ENCODE peak calls at places on chromosomes 2 and 18, in ten cellular contexts. One of them, this sample, is unnamed.

GRCh38 chr2:149166958-149167810 is 128.7 kb downstream of the LYPD6B start:
- DNase-seq in sigmoid colon: no peak
- DNase-seq in brain microvascular endothelial cell: no peak
- DNase-seq in astrocyte: no peak
- DNase-seq in DND-41: peak; percentile 80
- DNase-seq in ovary: no peak
- DNase-seq in fibroblast of lung: no peak
- DNase-seq in WTC11: no peak
- DNase-seq in upper lobe of left lung: no peak
- DNase-seq in fibroblast of mammary gland: no peak
- DNase-seq in this sample: no peak

GRCh38 chr2:119552902-119553301 is 8.7 kb downstream of the CFAP221 start:
- DNase-seq in sigmoid colon: no peak
- DNase-seq in brain microvascular endothelial cell: no peak
- DNase-seq in astrocyte: no peak
- DNase-seq in DND-41: no peak
- DNase-seq in ovary: no peak
- DNase-seq in fibroblast of lung: no peak
- DNase-seq in WTC11: no peak
- DNase-seq in upper lobe of left lung: no peak
- DNase-seq in fibroblast of mammary gland: no peak
- DNase-seq in this sample: no peak

GRCh38 chr2:232542715-232543467 is 3.4 kb downstream of the CHRNG start:
- DNase-seq in sigmoid colon: peak; percentile 53
- DNase-seq in brain microvascular endothelial cell: no peak
- DNase-seq in astrocyte: no peak
- DNase-seq in DND-41: no peak
- DNase-seq in ovary: no peak
- DNase-seq in fibroblast of lung: no peak
- DNase-seq in WTC11: no peak
- DNase-seq in upper lobe of left lung: peak; percentile 75
- DNase-seq in fibroblast of mammary gland: no peak
- DNase-seq in this sample: peak; percentile 57

GRCh38 chr18:77124452-77124922 is 8.1 kb downstream of the MBP start:
- DNase-seq in sigmoid colon: peak; percentile 63
- DNase-seq in brain microvascular endothelial cell: no peak
- DNase-seq in astrocyte: no peak
- DNase-seq in DND-41: peak; percentile 89
- DNase-seq in ovary: no peak
- DNase-seq in fibroblast of lung: no peak
- DNase-seq in WTC11: no peak
- DNase-seq in upper lobe of left lung: peak; percentile 52
- DNase-seq in fibroblast of mammary gland: no peak
- DNase-seq in this sample: no peak

GRCh38 chr2:219707496-219708285 is 80.3 kb downstream of the SLC4A3 start:
- DNase-seq in sigmoid colon: no peak
- DNase-seq in brain microvascular endothelial cell: no peak
- DNase-seq in astrocyte: peak; percentile 47
- DNase-seq in DND-41: no peak
- DNase-seq in ovary: no peak
- DNase-seq in fibroblast of lung: peak; percentile 62
- DNase-seq in WTC11: no peak
- DNase-seq in upper lobe of left lung: no peak
- DNase-seq in fibroblast of mammary gland: peak; percentile 61
- DNase-seq in this sample: no peak

GRCh38 chr2:61549546-61549945 is 11.4 kb upstream of the XPO1 start:
- DNase-seq in sigmoid colon: no peak
- DNase-seq in brain microvascular endothelial cell: no peak
- DNase-seq in astrocyte: no peak
- DNase-seq in DND-41: no peak
- DNase-seq in ovary: no peak
- DNase-seq in fibroblast of lung: no peak
- DNase-seq in WTC11: no peak
- DNase-seq in upper lobe of left lung: no peak
- DNase-seq in fibroblast of mammary gland: no peak
- DNase-seq in this sample: no peak

GRCh38 chr2:235433860-235434259 is 60.0 kb upstream of the AGAP1 start:
- DNase-seq in sigmoid colon: no peak
- DNase-seq in brain microvascular endothelial cell: peak; percentile 5
- DNase-seq in astrocyte: peak; percentile 14
- DNase-seq in DND-41: no peak
- DNase-seq in ovary: peak; percentile 22
- DNase-seq in fibroblast of lung: peak; percentile 43
- DNase-seq in WTC11: no peak
- DNase-seq in upper lobe of left lung: no peak
- DNase-seq in fibroblast of mammary gland: peak; percentile 54
- DNase-seq in this sample: no peak

GRCh38 chr2:10432315-10433181 is 15.6 kb downstream of the ODC1 start:
- DNase-seq in sigmoid colon: no peak
- DNase-seq in brain microvascular endothelial cell: no peak
- DNase-seq in astrocyte: no peak
- DNase-seq in DND-41: no peak
- DNase-seq in ovary: no peak
- DNase-seq in fibroblast of lung: no peak
- DNase-seq in WTC11: no peak
- DNase-seq in upper lobe of left lung: peak; percentile 86
- DNase-seq in fibroblast of mammary gland: no peak
- DNase-seq in this sample: no peak

GRCh38 chr2:3651686-3652516 is 6.1 kb upstream of the ALLC start:
- DNase-seq in sigmoid colon: no peak
- DNase-seq in brain microvascular endothelial cell: peak; percentile 25
- DNase-seq in astrocyte: peak; percentile 34
- DNase-seq in DND-41: peak; percentile 73
- DNase-seq in ovary: peak; percentile 65
- DNase-seq in fibroblast of lung: peak; percentile 50
- DNase-seq in WTC11: peak; percentile 80
- DNase-seq in upper lobe of left lung: peak; percentile 82
- DNase-seq in fibroblast of mammary gland: peak; percentile 26
- DNase-seq in this sample: no peak

GRCh38 chr18:35571138-35571537 is 10.4 kb upstream of the GALNT1 start:
- DNase-seq in sigmoid colon: no peak
- DNase-seq in brain microvascular endothelial cell: no peak
- DNase-seq in astrocyte: no peak
- DNase-seq in DND-41: no peak
- DNase-seq in ovary: no peak
- DNase-seq in fibroblast of lung: peak; percentile 14
- DNase-seq in WTC11: no peak
- DNase-seq in upper lobe of left lung: no peak
- DNase-seq in fibroblast of mammary gland: peak; percentile 34
- DNase-seq in this sample: no peak

GRCh38 chr2:16238001-16238755 is 297.8 kb downstream of the MYCN start:
- DNase-seq in sigmoid colon: no peak
- DNase-seq in brain microvascular endothelial cell: no peak
- DNase-seq in astrocyte: no peak
- DNase-seq in DND-41: no peak
- DNase-seq in ovary: no peak
- DNase-seq in fibroblast of lung: no peak
- DNase-seq in WTC11: no peak
- DNase-seq in upper lobe of left lung: no peak
- DNase-seq in fibroblast of mammary gland: no peak
- DNase-seq in this sample: no peak

GRCh38 chr18:12426924-12427323 is 19.2 kb downstream of the PRELID3A start:
- DNase-seq in sigmoid colon: no peak
- DNase-seq in brain microvascular endothelial cell: no peak
- DNase-seq in astrocyte: no peak
- DNase-seq in DND-41: no peak
- DNase-seq in ovary: no peak
- DNase-seq in fibroblast of lung: no peak
- DNase-seq in WTC11: no peak
- DNase-seq in upper lobe of left lung: no peak
- DNase-seq in fibroblast of mammary gland: no peak
- DNase-seq in this sample: no peak

GRCh38 chr2:128868686-128869551 is 550.3 kb upstream of the HS6ST1 start:
- DNase-seq in sigmoid colon: no peak
- DNase-seq in brain microvascular endothelial cell: no peak
- DNase-seq in astrocyte: peak; percentile 36
- DNase-seq in DND-41: no peak
- DNase-seq in ovary: no peak
- DNase-seq in fibroblast of lung: no peak
- DNase-seq in WTC11: no peak
- DNase-seq in upper lobe of left lung: no peak
- DNase-seq in fibroblast of mammary gland: peak; percentile 41
- DNase-seq in this sample: no peak

GRCh38 chr2:238567067-238567855 is 140.5 kb downstream of the ASB1 start:
- DNase-seq in sigmoid colon: no peak
- DNase-seq in brain microvascular endothelial cell: no peak
- DNase-seq in astrocyte: no peak
- DNase-seq in DND-41: no peak
- DNase-seq in ovary: no peak
- DNase-seq in fibroblast of lung: no peak
- DNase-seq in WTC11: no peak
- DNase-seq in upper lobe of left lung: peak; percentile 77
- DNase-seq in fibroblast of mammary gland: no peak
- DNase-seq in this sample: peak; percentile 77

GRCh38 chr2:196239622-196240587 is 68.5 kb upstream of the STK17B start:
- DNase-seq in sigmoid colon: peak; percentile 73
- DNase-seq in brain microvascular endothelial cell: peak; percentile 85
- DNase-seq in astrocyte: peak; percentile 80
- DNase-seq in DND-41: peak; percentile 92
- DNase-seq in ovary: no peak
- DNase-seq in fibroblast of lung: peak; percentile 64
- DNase-seq in WTC11: no peak
- DNase-seq in upper lobe of left lung: no peak
- DNase-seq in fibroblast of mammary gland: peak; percentile 87
- DNase-seq in this sample: peak; percentile 81
- TF ChIP-seq CTCF in sigmoid colon: no peak
- TF ChIP-seq CTCF in brain microvascular endothelial cell: peak; percentile 49
- TF ChIP-seq CTCF in astrocyte: no peak
- TF ChIP-seq CTCF in DND-41: peak; percentile 51
- TF ChIP-seq CTCF in ovary: no peak
- TF ChIP-seq CTCF in fibroblast of lung: peak; percentile 15
- TF ChIP-seq CTCF in WTC11: no peak
- TF ChIP-seq CTCF in upper lobe of left lung: no peak
- TF ChIP-seq CTCF in fibroblast of mammary gland: peak; percentile 1
- TF ChIP-seq CTCF in this sample: peak; percentile 35

GRCh38 chr2:88690591-88691338 is 708 bp upstream of the RPIA start:
- DNase-seq in sigmoid colon: no peak
- DNase-seq in brain microvascular endothelial cell: no peak
- DNase-seq in astrocyte: peak; percentile 2
- DNase-seq in DND-41: no peak
- DNase-seq in ovary: no peak
- DNase-seq in fibroblast of lung: no peak
- DNase-seq in WTC11: peak; percentile 33
- DNase-seq in upper lobe of left lung: no peak
- DNase-seq in fibroblast of mammary gland: peak; percentile 11
- DNase-seq in this sample: peak; percentile 78
- TF ChIP-seq CTCF in sigmoid colon: peak; percentile 22
- TF ChIP-seq CTCF in brain microvascular endothelial cell: peak; percentile 36
- TF ChIP-seq CTCF in astrocyte: no peak
- TF ChIP-seq CTCF in DND-41: peak; percentile 32
- TF ChIP-seq CTCF in ovary: no peak
- TF ChIP-seq CTCF in fibroblast of lung: no peak
- TF ChIP-seq CTCF in WTC11: no peak
- TF ChIP-seq CTCF in upper lobe of left lung: no peak
- TF ChIP-seq CTCF in fibroblast of mammary gland: no peak
- TF ChIP-seq CTCF in this sample: no peak

DNA sequence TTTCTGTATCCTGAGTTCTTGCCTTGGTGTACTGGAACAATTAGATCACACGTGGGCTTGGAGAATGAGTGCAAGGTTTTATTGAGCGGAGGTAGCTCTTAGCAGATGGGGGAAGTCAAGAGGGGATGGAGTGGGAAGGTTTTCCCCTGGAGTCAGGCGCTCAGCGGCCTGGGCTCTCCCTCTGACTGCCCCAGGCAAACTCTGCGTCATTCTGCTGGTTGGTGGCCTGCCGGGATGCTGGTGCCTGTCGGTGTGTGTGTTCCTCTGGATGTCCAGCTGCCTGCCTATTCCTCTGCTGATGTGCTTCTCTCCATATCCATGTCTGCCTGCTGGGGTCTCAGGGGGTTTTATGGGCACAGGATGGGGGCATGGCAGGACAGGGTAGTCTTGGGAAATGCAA is 111.0 kb downstream of the TRIB2 start:
- DNase-seq in sigmoid colon: no peak
- DNase-seq in brain microvascular endothelial cell: no peak
- DNase-seq in astrocyte: no peak
- DNase-seq in DND-41: no peak
- DNase-seq in ovary: no peak
- DNase-seq in fibroblast of lung: no peak
- DNase-seq in WTC11: no peak
- DNase-seq in upper lobe of left lung: peak; percentile 44
- DNase-seq in fibroblast of mammary gland: no peak
- DNase-seq in this sample: no peak
- TF ChIP-seq CTCF in sigmoid colon: no peak
- TF ChIP-seq CTCF in brain microvascular endothelial cell: no peak
- TF ChIP-seq CTCF in astrocyte: no peak
- TF ChIP-seq CTCF in DND-41: no peak
- TF ChIP-seq CTCF in ovary: no peak
- TF ChIP-seq CTCF in fibroblast of lung: no peak
- TF ChIP-seq CTCF in WTC11: no peak
- TF ChIP-seq CTCF in upper lobe of left lung: no peak
- TF ChIP-seq CTCF in fibroblast of mammary gland: no peak
- TF ChIP-seq CTCF in this sample: no peak

GRCh38 chr2:86291328-86291662 is 46.1 kb downstream of the REEP1 start:
- DNase-seq in sigmoid colon: no peak
- DNase-seq in brain microvascular endothelial cell: no peak
- DNase-seq in astrocyte: no peak
- DNase-seq in DND-41: no peak
- DNase-seq in ovary: no peak
- DNase-seq in fibroblast of lung: no peak
- DNase-seq in WTC11: no peak
- DNase-seq in upper lobe of left lung: no peak
- DNase-seq in fibroblast of mammary gland: no peak
- DNase-seq in this sample: no peak
- TF ChIP-seq CTCF in sigmoid colon: no peak
- TF ChIP-seq CTCF in brain microvascular endothelial cell: no peak
- TF ChIP-seq CTCF in astrocyte: no peak
- TF ChIP-seq CTCF in DND-41: no peak
- TF ChIP-seq CTCF in ovary: no peak
- TF ChIP-seq CTCF in fibroblast of lung: no peak
- TF ChIP-seq CTCF in WTC11: no peak
- TF ChIP-seq CTCF in upper lobe of left lung: no peak
- TF ChIP-seq CTCF in fibroblast of mammary gland: no peak
- TF ChIP-seq CTCF in this sample: no peak

GRCh38 chr18:25445430-25445829 is 93.5 kb upstream of the ZNF521 start:
- DNase-seq in sigmoid colon: no peak
- DNase-seq in brain microvascular endothelial cell: no peak
- DNase-seq in astrocyte: no peak
- DNase-seq in DND-41: no peak
- DNase-seq in ovary: no peak
- DNase-seq in fibroblast of lung: no peak
- DNase-seq in WTC11: no peak
- DNase-seq in upper lobe of left lung: no peak
- DNase-seq in fibroblast of mammary gland: no peak
- DNase-seq in this sample: no peak
- TF ChIP-seq CTCF in sigmoid colon: no peak
- TF ChIP-seq CTCF in brain microvascular endothelial cell: no peak
- TF ChIP-seq CTCF in astrocyte: no peak
- TF ChIP-seq CTCF in DND-41: no peak
- TF ChIP-seq CTCF in ovary: no peak
- TF ChIP-seq CTCF in fibroblast of lung: no peak
- TF ChIP-seq CTCF in WTC11: no peak
- TF ChIP-seq CTCF in upper lobe of left lung: no peak
- TF ChIP-seq CTCF in fibroblast of mammary gland: no peak
- TF ChIP-seq CTCF in this sample: no peak

This sample was measured in upper lobe of right lung.